ENCODE peak calls at places on chromosome 6, in six cellular contexts. E is hepatocyte, W is PC-9, U is MM.1S, X is fibroblast of lung, V is GM23248. I is an unnamed sample.

GRCh38 chr6:22892452-22892851 is 323.1 kb downstream of the HDGFL1 start:
- DNase-seq in W (peak; percentile 89), X (peak; percentile 99), E (peak; percentile 67), V (peak; percentile 95), U (no peak), I (peak; percentile 98)

GRCh38 chr6:80610821-80611220 is 504.4 kb downstream of the BCKDHB start:
- DNase-seq in E (no peak), X (peak; percentile 71), W (peak; percentile 40), V (peak; percentile 82), U (no peak), I (peak; percentile 69)

GRCh38 chr6:7121704-7122241 is 14.0 kb downstream of the RREB1 start:
- DNase-seq in W (no peak), U (no peak), E (no peak), V (no peak), X (no peak), I (no peak)

GRCh38 chr6:15622045-15622750 is 40.6 kb downstream of the DTNBP1 start:
- DNase-seq in E (no peak), U (no peak), V (peak; percentile 31), W (no peak), X (no peak), I (no peak)

GRCh38 chr6:136551103-136551502 is 881 bp upstream of the MAP7 start:
- DNase-seq in X (no peak), W (no peak), E (no peak), U (no peak), V (no peak), I (peak; percentile 29)

GRCh38 chr6:103879800-103880199 is 979.9 kb downstream of the HACE1 start:
- DNase-seq in V (no peak), X (no peak), U (no peak), E (no peak), W (no peak), I (no peak)

GRCh38 chr6:26122402-26122792 is 35.2 kb downstream of the HFE start:
- DNase-seq in E (peak; percentile 43), W (no peak), V (peak; percentile 46), U (peak; percentile 46), X (peak; percentile 43), I (peak; percentile 61)

GRCh38 chr6:20038805-20039204 is 173.5 kb downstream of the MBOAT1 start:
- DNase-seq in V (peak; percentile 32), X (peak; percentile 37), U (no peak), W (peak; percentile 56), E (no peak), I (peak; percentile 58)

GRCh38 chr6:132401120-132401940 is at the start of gene MOXD1:
- DNase-seq in E (peak; percentile 76), W (no peak), U (peak; percentile 43), X (peak; percentile 58), V (peak; percentile 90), I (peak; percentile 35)

GRCh38 chr6:31139599-31139998 is 733 bp upstream of the PSORS1C2 start:
- DNase-seq in V (peak; percentile 33), E (no peak), X (peak; percentile 56), U (no peak), W (no peak), I (no peak)

GRCh38 chr6:27605401-27606342 is 132.8 kb upstream of the ZNF184 start:
- DNase-seq in E (peak; percentile 86), W (peak; percentile 77), X (peak; percentile 77), U (no peak), V (peak; percentile 84), I (peak; percentile 87)

GRCh38 chr6:166499350-166500163 is 86.9 kb downstream of the RAMACL start:
- DNase-seq in E (no peak), V (no peak), X (no peak), W (no peak), U (no peak), I (no peak)

GRCh38 chr6:16902520-16902919 is 141.3 kb upstream of the ATXN1 start:
- DNase-seq in E (no peak), V (no peak), W (no peak), X (no peak), U (no peak), I (no peak)

GRCh38 chr6:134347916-134348805 is 30.2 kb upstream of the SGK1 start:
- DNase-seq in U (no peak), W (no peak), X (peak; percentile 99), E (no peak), V (peak; percentile 93), I (peak; percentile 56)

GRCh38 chr6:124873066-124873410 is 89.2 kb upstream of the RNF217 start:
- DNase-seq in V (no peak), U (no peak), E (no peak), X (no peak), W (no peak), I (no peak)

GRCh38 chr6:154933181-154933827 is 61.8 kb upstream of the TIAM2 start:
- DNase-seq in E (no peak), W (no peak), X (peak; percentile 82), U (no peak), V (no peak), I (no peak)

GRCh38 chr6:93550551-93551276 is 131.4 kb upstream of the EPHA7 start:
- DNase-seq in W (no peak), U (no peak), X (peak; percentile 1), E (no peak), V (no peak), I (no peak)

GRCh38 chr6:39347906-39348585 is 25.5 kb upstream of the KCNK16 start:
- DNase-seq in V (peak; percentile 72), U (peak; percentile 40), X (peak; percentile 33), W (no peak), E (peak; percentile 84), I (peak; percentile 42)

GRCh38 chr6:100780648-100781047 is 100.5 kb downstream of the ASCC3 start:
- DNase-seq in W (no peak), V (no peak), E (no peak), U (no peak), X (no peak), I (peak; percentile 37)

GRCh38 chr6:126748141-126748540 is 370.3 kb upstream of the RSPO3 start:
- DNase-seq in V (peak; percentile 12), X (peak; percentile 2), E (no peak), W (no peak), U (no peak), I (no peak)

GRCh38 chr6:166540631-166541331 is 45.7 kb downstream of the RAMACL start:
- DNase-seq in W (no peak), V (peak; percentile 3), U (no peak), X (peak; percentile 43), E (no peak), I (no peak)

GRCh38 chr6:116508527-116508926 is 2.9 kb upstream of the CALHM5 start:
- DNase-seq in E (no peak), W (no peak), V (no peak), X (no peak), U (no peak), I (no peak)

DNA sequence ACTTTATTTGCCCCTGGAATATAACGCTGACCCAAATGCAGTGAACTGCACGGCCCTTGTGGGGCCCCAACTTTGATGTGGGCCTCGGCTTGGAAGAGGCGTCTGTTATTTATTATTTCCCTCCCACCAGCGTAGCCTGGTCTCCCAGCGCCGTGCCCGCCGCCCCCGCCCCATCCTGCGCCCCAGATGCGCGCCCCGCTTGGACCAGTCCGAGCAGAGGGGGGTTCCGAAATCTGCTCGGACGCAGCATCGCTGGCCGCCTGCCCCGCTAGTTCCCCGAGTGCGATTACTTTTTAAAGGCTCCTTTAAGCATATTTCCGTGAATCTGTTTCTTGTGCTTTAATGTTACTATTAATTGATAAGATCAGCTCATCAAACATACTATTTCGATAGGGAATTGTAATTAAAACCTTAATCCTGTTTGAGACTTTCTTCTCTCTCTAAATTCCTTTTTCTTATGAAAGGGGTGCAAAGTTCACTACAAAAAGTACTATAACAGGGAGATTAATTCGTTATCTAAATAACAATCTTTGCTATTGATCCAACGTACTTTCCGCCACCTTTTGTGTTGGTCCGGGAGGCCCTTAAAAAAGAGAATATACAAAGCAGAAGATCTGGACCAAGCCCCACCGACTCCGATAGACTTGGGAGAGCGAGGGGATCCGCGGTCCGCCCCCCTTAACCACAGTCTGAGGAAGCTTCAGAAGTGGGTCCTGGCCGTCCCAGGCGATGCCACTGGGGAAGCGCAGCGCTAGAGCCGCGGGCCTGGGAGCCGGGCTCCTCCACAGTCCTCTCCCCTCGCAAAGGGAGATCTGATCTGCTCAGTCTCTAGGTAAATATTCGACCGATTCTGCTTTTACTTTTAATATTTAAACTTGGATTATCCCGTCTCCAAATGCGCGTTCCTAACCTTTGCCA is 10.1 kb downstream of the POU3F2 start:
- DNase-seq in W (no peak), E (no peak), U (no peak), X (peak; percentile 53), V (no peak), I (no peak)
- TF ChIP-seq EZH2 in W (no peak), E (peak; percentile 71), U (no peak), X (peak; percentile 85), V (no peak), I (peak; percentile 83)

GRCh38 chr6:143575840-143576498 is 64.4 kb upstream of the FUCA2 start:
- DNase-seq in U (no peak), V (peak; percentile 65), W (no peak), E (no peak), X (no peak), I (no peak)
- TF ChIP-seq EZH2 in U (no peak), V (no peak), W (no peak), E (no peak), X (no peak), I (no peak)

DNA sequence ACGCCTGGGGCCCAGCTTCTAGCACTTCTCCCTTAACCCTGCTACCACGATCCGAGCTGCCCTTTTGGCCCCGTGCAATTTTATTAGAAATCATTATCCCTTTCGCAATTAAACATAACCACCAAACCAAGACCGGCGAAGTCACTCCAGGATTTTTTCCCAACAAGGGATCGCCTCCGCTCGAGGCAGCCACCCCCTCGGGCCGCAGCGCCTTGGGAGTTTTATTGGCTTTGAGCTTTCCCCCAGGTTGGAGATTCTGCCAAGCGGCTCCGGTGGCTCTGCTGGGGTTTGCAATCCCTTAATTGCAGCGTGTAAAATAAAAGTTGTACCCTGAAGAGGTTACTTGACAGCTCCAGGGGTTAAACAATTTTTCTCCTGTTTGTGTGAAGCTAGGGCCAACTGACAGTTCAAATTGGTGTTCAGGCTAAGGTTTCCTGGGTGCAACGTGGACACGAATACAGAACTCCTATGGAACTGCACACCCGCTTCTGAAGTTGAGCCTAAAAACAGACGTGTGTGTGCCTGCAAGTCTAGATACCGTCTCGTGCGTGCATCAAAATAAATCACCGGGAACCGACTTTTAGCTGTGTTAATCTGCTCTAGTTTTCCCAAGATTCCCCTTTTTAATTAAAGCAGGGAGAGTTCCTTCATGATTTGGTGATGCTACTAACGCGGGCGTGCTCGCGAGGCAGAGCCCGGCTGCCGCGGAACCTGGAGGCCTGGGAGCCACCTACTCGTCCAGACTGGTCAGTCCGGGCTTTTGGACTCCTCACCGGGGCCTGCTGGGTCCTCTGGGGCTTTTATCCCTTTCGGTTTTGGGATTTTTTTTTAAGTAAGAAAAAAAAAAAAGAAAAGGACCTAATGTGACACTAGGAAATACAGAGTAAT is 963 bp upstream of the TFAP2A start:
- DNase-seq in X (no peak), E (no peak), W (no peak), U (no peak), V (no peak), I (peak; percentile 47)
- TF ChIP-seq EZH2 in X (no peak), E (peak; percentile 67), W (no peak), U (no peak), V (peak; percentile 31), I (no peak)

GRCh38 chr6:1382883-1383728 is 6.3 kb upstream of the FOXF2 start:
- DNase-seq in E (peak; percentile 32), U (no peak), W (no peak), V (peak; percentile 33), X (no peak), I (no peak)

GRCh38 chr6:1380625-1381396 is 8.6 kb upstream of the FOXF2 start:
- DNase-seq in V (no peak), U (no peak), W (no peak), X (no peak), E (no peak), I (no peak)

GRCh38 chr6:1382331-1382882 is 7.0 kb upstream of the FOXF2 start:
- DNase-seq in W (no peak), U (no peak), V (no peak), E (peak; percentile 63), X (no peak), I (no peak)

GRCh38 chr6:1379810-1380198 is 9.6 kb upstream of the FOXF2 start:
- DNase-seq in V (no peak), W (no peak), U (no peak), E (no peak), X (no peak), I (no peak)

GRCh38 chr6:1381397-1382330 is 7.7 kb upstream of the FOXF2 start:
- DNase-seq in W (no peak), V (peak; percentile 63), E (peak; percentile 76), U (peak; percentile 23), X (no peak), I (no peak)
- TF ChIP-seq EZH2 in W (no peak), V (no peak), E (peak; percentile 19), U (no peak), X (no peak), I (peak; percentile 69)

I was measured in mammary epithelial cell.